ENCODE peak calls at places on chromosomes 2 and 18, in four cellular contexts. One of them, this sample, is unnamed.

GRCh38 chr2:191892391-191892790 is 45.5 kb upstream of the CAVIN2 start:
- DNase-seq in AG10803: peak
- DNase-seq in choroid plexus epithelial cell: peak
- DNase-seq in left ventricle myocardium inferior: no peak
- DNase-seq in this sample: peak

GRCh38 chr18:35060092-35060491 is 18.9 kb downstream of the MAPRE2 start:
- DNase-seq in AG10803: no peak
- DNase-seq in choroid plexus epithelial cell: no peak
- DNase-seq in left ventricle myocardium inferior: no peak
- DNase-seq in this sample: no peak

GRCh38 chr2:88053301-88053700 is 2.3 kb downstream of the KRCC1 start:
- DNase-seq in AG10803: peak
- DNase-seq in choroid plexus epithelial cell: peak
- DNase-seq in left ventricle myocardium inferior: no peak
- DNase-seq in this sample: peak

GRCh38 chr18:48663931-48664847 is 125.4 kb downstream of the CTIF start:
- DNase-seq in AG10803: peak
- DNase-seq in choroid plexus epithelial cell: peak
- DNase-seq in left ventricle myocardium inferior: peak
- DNase-seq in this sample: peak

GRCh38 chr2:157840568-157841156 is 35.5 kb downstream of the ACVR1 start:
- DNase-seq in AG10803: no peak
- DNase-seq in choroid plexus epithelial cell: peak
- DNase-seq in left ventricle myocardium inferior: peak
- DNase-seq in this sample: peak

GRCh38 chr18:48693006-48693405 is 154.2 kb downstream of the CTIF start:
- DNase-seq in AG10803: no peak
- DNase-seq in choroid plexus epithelial cell: no peak
- DNase-seq in left ventricle myocardium inferior: no peak
- DNase-seq in this sample: no peak

GRCh38 chr2:212580117-212580516 is 41.5 kb upstream of the ERBB4 start:
- DNase-seq in AG10803: no peak
- DNase-seq in choroid plexus epithelial cell: no peak
- DNase-seq in left ventricle myocardium inferior: no peak
- DNase-seq in this sample: no peak

GRCh38 chr2:43207553-43208300 is 18.7 kb downstream of the ZFP36L2 start:
- DNase-seq in AG10803: no peak
- DNase-seq in choroid plexus epithelial cell: no peak
- DNase-seq in left ventricle myocardium inferior: no peak
- DNase-seq in this sample: no peak

GRCh38 chr2:58535182-58535581 is 294.1 kb upstream of the FANCL start:
- DNase-seq in AG10803: no peak
- DNase-seq in choroid plexus epithelial cell: no peak
- DNase-seq in left ventricle myocardium inferior: no peak
- DNase-seq in this sample: no peak

GRCh38 chr2:161265874-161266273 is 42.4 kb upstream of the PSMD14 start:
- DNase-seq in AG10803: no peak
- DNase-seq in choroid plexus epithelial cell: no peak
- DNase-seq in left ventricle myocardium inferior: no peak
- DNase-seq in this sample: no peak

GRCh38 chr18:36942264-36942663 is 113.3 kb downstream of the KIAA1328 start:
- DNase-seq in AG10803: peak
- DNase-seq in choroid plexus epithelial cell: peak
- DNase-seq in left ventricle myocardium inferior: no peak
- DNase-seq in this sample: peak

GRCh38 chr2:148201075-148202004 is 180.4 kb downstream of the MBD5 start:
- DNase-seq in AG10803: peak
- DNase-seq in choroid plexus epithelial cell: peak
- DNase-seq in left ventricle myocardium inferior: peak
- DNase-seq in this sample: peak

GRCh38 chr18:55485666-55486065 is 102.3 kb downstream of the TCF4 start:
- DNase-seq in AG10803: peak
- DNase-seq in choroid plexus epithelial cell: peak
- DNase-seq in left ventricle myocardium inferior: no peak
- DNase-seq in this sample: peak

GRCh38 chr2:24269270-24269669 is 91.1 kb downstream of the ITSN2 start:
- DNase-seq in AG10803: no peak
- DNase-seq in choroid plexus epithelial cell: peak
- DNase-seq in left ventricle myocardium inferior: no peak
- DNase-seq in this sample: no peak

GRCh38 chr18:46411862-46412690 is 244.9 kb downstream of the LOXHD1 start:
- DNase-seq in AG10803: no peak
- DNase-seq in choroid plexus epithelial cell: peak
- DNase-seq in left ventricle myocardium inferior: peak
- DNase-seq in this sample: peak

GRCh38 chr2:217456016-217456415 is 546.8 kb downstream of the TNS1 start:
- DNase-seq in AG10803: no peak
- DNase-seq in choroid plexus epithelial cell: no peak
- DNase-seq in left ventricle myocardium inferior: no peak
- DNase-seq in this sample: no peak

GRCh38 chr2:178542161-178542560 is 61.9 kb downstream of the PLEKHA3 start:
- DNase-seq in AG10803: no peak
- DNase-seq in choroid plexus epithelial cell: no peak
- DNase-seq in left ventricle myocardium inferior: no peak
- DNase-seq in this sample: no peak

GRCh38 chr2:209236369-209236768 is 187.5 kb upstream of the MAP2 start:
- DNase-seq in AG10803: no peak
- DNase-seq in choroid plexus epithelial cell: no peak
- DNase-seq in left ventricle myocardium inferior: no peak
- DNase-seq in this sample: no peak

GRCh38 chr18:73661457-73661856 is 486.2 kb downstream of the FBXO15 start:
- DNase-seq in AG10803: no peak
- DNase-seq in choroid plexus epithelial cell: no peak
- DNase-seq in left ventricle myocardium inferior: no peak
- DNase-seq in this sample: no peak

GRCh38 chr18:10726198-10727068 is 200.6 kb downstream of the NAPG start:
- DNase-seq in AG10803: no peak
- DNase-seq in choroid plexus epithelial cell: no peak
- DNase-seq in left ventricle myocardium inferior: no peak
- DNase-seq in this sample: no peak

GRCh38 chr2:168568476-168569227 is 112.6 kb downstream of the CERS6 start:
- DNase-seq in AG10803: no peak
- DNase-seq in choroid plexus epithelial cell: peak
- DNase-seq in left ventricle myocardium inferior: no peak
- DNase-seq in this sample: peak

GRCh38 chr2:8992643-8993042 is 10.8 kb downstream of the MBOAT2 start:
- DNase-seq in AG10803: no peak
- DNase-seq in choroid plexus epithelial cell: no peak
- DNase-seq in left ventricle myocardium inferior: no peak
- DNase-seq in this sample: no peak

GRCh38 chr2:216082805-216083204 is 1.1 kb downstream of the TMEM169 start:
- DNase-seq in AG10803: no peak
- DNase-seq in choroid plexus epithelial cell: no peak
- DNase-seq in left ventricle myocardium inferior: no peak
- DNase-seq in this sample: no peak
- H3K4me3 ChIP-seq in AG10803: no peak
- H3K4me3 ChIP-seq in choroid plexus epithelial cell: no peak
- H3K4me3 ChIP-seq in left ventricle myocardium inferior: no peak
- H3K4me3 ChIP-seq in this sample: no peak

DNA sequence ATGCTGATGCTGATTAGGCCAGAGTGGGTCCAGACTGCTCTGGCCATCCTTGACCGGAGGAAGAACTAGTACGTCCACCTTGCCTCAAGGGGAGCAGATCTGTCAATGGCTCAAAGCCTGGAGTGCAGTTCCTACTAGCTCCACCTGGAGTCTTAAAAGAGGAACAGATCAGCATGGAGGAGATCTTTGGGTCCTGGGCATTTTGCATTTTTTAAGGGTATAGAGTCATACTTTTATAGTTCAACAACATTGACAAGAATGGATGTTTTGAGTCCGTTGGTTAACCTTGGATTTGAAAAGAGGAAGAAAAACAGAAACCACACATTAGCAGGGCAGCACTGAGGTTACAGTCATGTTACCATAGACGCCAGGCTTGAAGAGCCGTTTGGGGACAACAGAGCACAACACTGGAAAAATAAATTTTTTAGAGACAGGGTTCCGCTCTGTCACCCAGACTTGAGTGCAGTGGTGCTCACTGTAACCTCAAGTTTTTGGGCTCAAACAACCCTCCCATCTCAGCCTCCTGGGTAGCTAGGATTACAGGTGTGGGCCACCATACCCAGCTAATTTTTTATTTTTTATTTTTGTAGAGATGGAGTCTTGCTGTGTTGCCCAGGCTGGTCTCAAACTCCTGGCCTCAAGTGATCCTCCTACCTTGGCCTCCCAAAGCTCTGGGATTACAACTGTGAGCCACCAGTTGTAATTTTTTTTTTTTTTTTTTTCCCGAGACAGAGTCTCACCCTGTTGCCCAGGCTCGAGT is 78.5 kb downstream of the PRKCE start:
- DNase-seq in AG10803: no peak
- DNase-seq in choroid plexus epithelial cell: peak
- DNase-seq in left ventricle myocardium inferior: no peak
- DNase-seq in this sample: no peak
- TF ChIP-seq CTCF in AG10803: no peak
- TF ChIP-seq CTCF in choroid plexus epithelial cell: peak
- TF ChIP-seq CTCF in left ventricle myocardium inferior: no peak
- TF ChIP-seq CTCF in this sample: peak

DNA sequence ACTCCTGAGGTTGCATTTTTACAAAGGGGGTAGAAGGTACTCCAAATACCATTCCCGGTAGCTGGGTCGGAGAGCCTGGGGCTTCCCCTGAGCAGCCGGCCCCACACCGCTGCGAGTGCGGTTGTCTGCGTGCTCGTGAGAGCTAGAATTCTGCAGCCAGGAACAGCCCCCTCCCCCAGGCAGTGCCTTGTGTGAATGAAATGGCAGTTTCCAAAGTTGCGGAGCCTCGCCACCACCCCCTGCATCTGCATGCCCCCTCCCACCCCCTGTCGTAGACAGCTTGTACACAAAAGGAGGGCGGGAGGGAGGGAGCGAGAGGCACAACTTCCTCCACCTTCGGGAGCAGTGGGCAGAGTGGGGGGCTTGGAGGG is 1.1 kb downstream of the MYCN start:
- DNase-seq in AG10803: no peak
- DNase-seq in choroid plexus epithelial cell: no peak
- DNase-seq in left ventricle myocardium inferior: no peak
- DNase-seq in this sample: no peak
- H3K4me3 ChIP-seq in AG10803: no peak
- H3K4me3 ChIP-seq in choroid plexus epithelial cell: no peak
- H3K4me3 ChIP-seq in left ventricle myocardium inferior: peak
- H3K4me3 ChIP-seq in this sample: no peak

DNA sequence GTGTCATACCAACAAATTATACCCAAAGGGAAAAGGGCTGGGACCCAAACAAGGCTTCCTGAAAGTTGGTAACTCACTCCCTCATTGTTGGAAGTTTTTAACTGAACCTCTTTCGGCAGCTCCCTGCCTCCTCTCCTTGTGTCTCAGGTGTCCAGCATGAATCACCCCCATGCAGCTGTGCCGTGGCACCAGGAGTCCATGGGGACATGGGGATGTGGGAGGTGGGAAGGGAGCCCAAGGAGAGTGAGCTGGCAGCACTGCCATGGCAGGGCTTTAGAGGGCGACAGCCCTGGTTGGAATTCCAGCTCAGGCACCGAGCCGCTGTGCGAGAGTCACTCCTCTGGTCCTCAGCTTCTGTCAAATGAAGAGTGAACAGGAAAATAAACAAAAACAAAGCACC is 12.5 kb upstream of the GYPC start:
- DNase-seq in AG10803: no peak
- DNase-seq in choroid plexus epithelial cell: no peak
- DNase-seq in left ventricle myocardium inferior: no peak
- DNase-seq in this sample: no peak
- TF ChIP-seq CTCF in AG10803: no peak
- TF ChIP-seq CTCF in choroid plexus epithelial cell: no peak
- TF ChIP-seq CTCF in left ventricle myocardium inferior: peak
- TF ChIP-seq CTCF in this sample: no peak

DNA sequence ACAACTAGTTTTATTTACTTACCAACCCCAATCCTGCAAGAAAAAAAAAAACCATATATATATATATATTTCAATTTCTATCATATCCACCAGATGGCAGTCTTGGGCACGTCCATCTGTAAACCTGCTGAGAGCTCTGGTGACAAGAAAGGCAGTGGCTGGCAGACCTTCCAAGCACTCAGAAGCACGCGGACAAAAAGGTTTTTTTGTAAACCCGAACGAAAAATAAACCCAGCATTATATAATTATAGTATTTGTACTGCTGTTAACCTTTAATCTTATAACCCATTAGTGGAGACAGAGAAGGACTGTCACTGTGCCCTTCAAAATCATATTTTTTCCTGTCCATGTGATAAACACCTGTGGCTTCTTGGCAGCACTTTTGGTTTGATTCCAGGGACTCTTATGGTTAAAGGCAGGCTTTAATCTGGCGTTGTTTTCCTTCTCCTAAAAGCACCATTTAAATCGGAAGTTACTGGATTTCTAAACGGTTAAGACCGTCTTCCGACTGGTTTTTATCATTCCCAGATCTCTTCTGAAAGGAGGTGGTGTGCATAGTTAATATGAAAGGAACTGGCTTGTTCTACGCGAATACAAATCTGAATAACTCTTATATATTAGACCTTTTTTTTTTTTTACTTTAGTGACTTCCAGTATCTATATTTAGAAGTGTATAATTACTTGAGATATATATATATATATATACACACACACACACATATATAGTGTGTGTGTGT is 31.0 kb upstream of the SLC3A1 start:
- DNase-seq in AG10803: peak
- DNase-seq in choroid plexus epithelial cell: peak
- DNase-seq in left ventricle myocardium inferior: peak
- DNase-seq in this sample: peak
- H3K4me3 ChIP-seq in AG10803: peak
- H3K4me3 ChIP-seq in choroid plexus epithelial cell: peak
- H3K4me3 ChIP-seq in left ventricle myocardium inferior: peak
- H3K4me3 ChIP-seq in this sample: peak

DNA sequence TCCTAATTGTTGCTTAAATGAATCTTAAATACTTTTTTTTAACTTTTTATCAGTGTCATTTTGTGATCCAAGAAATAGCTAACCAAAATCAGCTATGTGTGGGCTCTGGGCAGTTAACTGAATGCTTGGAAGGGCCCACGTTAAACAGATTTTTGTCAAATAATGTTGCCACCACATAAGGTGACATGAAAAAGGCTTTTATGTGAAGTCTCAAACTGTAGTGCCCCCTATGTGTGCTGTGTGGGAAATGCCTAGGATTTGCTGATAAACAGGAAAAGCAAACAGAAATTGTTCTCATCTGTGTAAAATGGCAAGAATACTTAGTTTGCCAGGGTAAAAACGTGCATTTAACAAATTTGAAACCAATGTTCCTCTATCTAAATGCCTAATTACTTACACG is 242.2 kb downstream of the ZNF516 start:
- DNase-seq in AG10803: peak
- DNase-seq in choroid plexus epithelial cell: peak
- DNase-seq in left ventricle myocardium inferior: no peak
- DNase-seq in this sample: peak
- TF ChIP-seq CTCF in AG10803: peak
- TF ChIP-seq CTCF in choroid plexus epithelial cell: peak
- TF ChIP-seq CTCF in left ventricle myocardium inferior: peak
- TF ChIP-seq CTCF in this sample: peak